ENCODE peak calls at places on chromosome 11, in six cellular contexts. One of them, this sample, is unnamed.

GRCh38 chr11:28657378-28658030 is 549.3 kb downstream of the METTL15 start:
- DNase-seq in M059J: peak
- DNase-seq in GM19239: no peak
- DNase-seq in AG10803: no peak
- DNase-seq in Caki2: no peak
- DNase-seq in fibroblast of villous mesenchyme: peak
- DNase-seq in this sample: no peak

GRCh38 chr11:106218096-106218495 is 140.6 kb downstream of the AASDHPPT start:
- DNase-seq in AG10803: no peak
- DNase-seq in Caki2: no peak
- DNase-seq in GM19239: no peak
- DNase-seq in M059J: no peak
- DNase-seq in fibroblast of villous mesenchyme: no peak
- DNase-seq in this sample: no peak

GRCh38 chr11:66866007-66866406 is 9.1 kb downstream of the LRFN4 start:
- DNase-seq in AG10803: no peak
- DNase-seq in GM19239: no peak
- DNase-seq in fibroblast of villous mesenchyme: no peak
- DNase-seq in Caki2: no peak
- DNase-seq in M059J: no peak
- DNase-seq in this sample: no peak

GRCh38 chr11:111977141-111978027 is 40.2 kb downstream of the DIXDC1 start:
- DNase-seq in Caki2: no peak
- DNase-seq in GM19239: peak
- DNase-seq in M059J: peak
- DNase-seq in AG10803: peak
- DNase-seq in fibroblast of villous mesenchyme: no peak
- DNase-seq in this sample: peak

GRCh38 chr11:74709175-74709574 is 22.1 kb downstream of the CHRDL2 start:
- DNase-seq in fibroblast of villous mesenchyme: no peak
- DNase-seq in Caki2: no peak
- DNase-seq in AG10803: no peak
- DNase-seq in M059J: no peak
- DNase-seq in GM19239: no peak
- DNase-seq in this sample: no peak

GRCh38 chr11:109048098-109048497 is 373.9 kb upstream of the C11orf87 start:
- DNase-seq in AG10803: peak
- DNase-seq in Caki2: no peak
- DNase-seq in M059J: no peak
- DNase-seq in fibroblast of villous mesenchyme: no peak
- DNase-seq in GM19239: no peak
- DNase-seq in this sample: no peak

GRCh38 chr11:121961228-121961860 is 154.7 kb downstream of the BLID start:
- DNase-seq in Caki2: no peak
- DNase-seq in M059J: no peak
- DNase-seq in AG10803: peak
- DNase-seq in GM19239: no peak
- DNase-seq in fibroblast of villous mesenchyme: peak
- DNase-seq in this sample: no peak

GRCh38 chr11:120316880-120317688 is 8.0 kb upstream of the TLCD5 start:
- DNase-seq in fibroblast of villous mesenchyme: peak
- DNase-seq in AG10803: peak
- DNase-seq in GM19239: no peak
- DNase-seq in Caki2: no peak
- DNase-seq in M059J: no peak
- DNase-seq in this sample: no peak

GRCh38 chr11:66371627-66372415 is at the start of gene SLC29A2:
- DNase-seq in fibroblast of villous mesenchyme: no peak
- DNase-seq in GM19239: peak
- DNase-seq in Caki2: no peak
- DNase-seq in M059J: peak
- DNase-seq in AG10803: no peak
- DNase-seq in this sample: peak

GRCh38 chr11:12200359-12201015 is 90.1 kb downstream of the MICAL2 start:
- DNase-seq in AG10803: peak
- DNase-seq in fibroblast of villous mesenchyme: peak
- DNase-seq in GM19239: no peak
- DNase-seq in M059J: peak
- DNase-seq in Caki2: no peak
- DNase-seq in this sample: peak

GRCh38 chr11:102599642-102600261 is 25.4 kb downstream of the MMP20 start:
- DNase-seq in Caki2: peak
- DNase-seq in fibroblast of villous mesenchyme: peak
- DNase-seq in GM19239: peak
- DNase-seq in AG10803: peak
- DNase-seq in M059J: peak
- DNase-seq in this sample: no peak

GRCh38 chr11:112343368-112344039 is 82.8 kb upstream of the PLET1 start:
- DNase-seq in Caki2: peak
- DNase-seq in GM19239: no peak
- DNase-seq in AG10803: no peak
- DNase-seq in M059J: no peak
- DNase-seq in fibroblast of villous mesenchyme: peak
- DNase-seq in this sample: peak

GRCh38 chr11:108780119-108780518 is 115.2 kb downstream of the DDX10 start:
- DNase-seq in M059J: no peak
- DNase-seq in fibroblast of villous mesenchyme: no peak
- DNase-seq in AG10803: no peak
- DNase-seq in GM19239: no peak
- DNase-seq in Caki2: no peak
- DNase-seq in this sample: no peak

GRCh38 chr11:702731-703461 is 3.1 kb upstream of the EPS8L2 start:
- DNase-seq in GM19239: no peak
- DNase-seq in M059J: peak
- DNase-seq in AG10803: no peak
- DNase-seq in Caki2: peak
- DNase-seq in fibroblast of villous mesenchyme: no peak
- DNase-seq in this sample: no peak

GRCh38 chr11:117535201-117535869 is 207.7 kb downstream of the CEP164 start:
- DNase-seq in GM19239: no peak
- DNase-seq in AG10803: no peak
- DNase-seq in Caki2: no peak
- DNase-seq in fibroblast of villous mesenchyme: no peak
- DNase-seq in M059J: no peak
- DNase-seq in this sample: peak

GRCh38 chr11:44036811-44037657 is 10.7 kb upstream of the ACCSL start:
- DNase-seq in GM19239: peak
- DNase-seq in AG10803: peak
- DNase-seq in fibroblast of villous mesenchyme: peak
- DNase-seq in Caki2: peak
- DNase-seq in M059J: peak
- DNase-seq in this sample: peak

GRCh38 chr11:130487390-130488186 is 39.1 kb downstream of the ADAMTS15 start:
- DNase-seq in Caki2: no peak
- DNase-seq in fibroblast of villous mesenchyme: no peak
- DNase-seq in AG10803: no peak
- DNase-seq in GM19239: no peak
- DNase-seq in M059J: no peak
- DNase-seq in this sample: no peak

GRCh38 chr11:27087425-27087824 is 46.8 kb downstream of the BBOX1 start:
- DNase-seq in GM19239: no peak
- DNase-seq in Caki2: no peak
- DNase-seq in AG10803: no peak
- DNase-seq in fibroblast of villous mesenchyme: no peak
- DNase-seq in M059J: no peak
- DNase-seq in this sample: no peak

GRCh38 chr11:74783241-74783871 is 34.7 kb downstream of the RNF169 start:
- DNase-seq in GM19239: peak
- DNase-seq in Caki2: no peak
- DNase-seq in fibroblast of villous mesenchyme: peak
- DNase-seq in M059J: peak
- DNase-seq in AG10803: peak
- DNase-seq in this sample: no peak

GRCh38 chr11:33500865-33501479 is 199.7 kb downstream of the C11orf91 start:
- DNase-seq in fibroblast of villous mesenchyme: peak
- DNase-seq in Caki2: peak
- DNase-seq in GM19239: no peak
- DNase-seq in M059J: peak
- DNase-seq in AG10803: peak
- DNase-seq in this sample: no peak

GRCh38 chr11:45662665-45663485 is 2.5 kb downstream of the CHST1 start:
- DNase-seq in AG10803: peak
- DNase-seq in fibroblast of villous mesenchyme: peak
- DNase-seq in Caki2: peak
- DNase-seq in GM19239: no peak
- DNase-seq in M059J: peak
- DNase-seq in this sample: no peak

GRCh38 chr11:64040684-64041267 is 5.0 kb downstream of the FLRT1 start:
- DNase-seq in AG10803: no peak
- DNase-seq in fibroblast of villous mesenchyme: no peak
- DNase-seq in M059J: no peak
- DNase-seq in Caki2: no peak
- DNase-seq in GM19239: no peak
- DNase-seq in this sample: peak

GRCh38 chr11:73321342-73322110 is 13.4 kb downstream of the ARHGEF17 start:
- DNase-seq in M059J: peak
- DNase-seq in AG10803: peak
- DNase-seq in Caki2: no peak
- DNase-seq in fibroblast of villous mesenchyme: peak
- DNase-seq in GM19239: no peak
- DNase-seq in this sample: no peak

GRCh38 chr11:120115272-120116000 is 22.5 kb downstream of the TRIM29 start:
- DNase-seq in M059J: no peak
- DNase-seq in GM19239: no peak
- DNase-seq in AG10803: no peak
- DNase-seq in Caki2: no peak
- DNase-seq in fibroblast of villous mesenchyme: no peak
- DNase-seq in this sample: no peak

GRCh38 chr11:12108875-12109453 is 1.4 kb upstream of the MICAL2 start:
- DNase-seq in GM19239: no peak
- DNase-seq in AG10803: no peak
- DNase-seq in M059J: no peak
- DNase-seq in fibroblast of villous mesenchyme: no peak
- DNase-seq in Caki2: no peak
- DNase-seq in this sample: no peak

GRCh38 chr11:46521947-46522681 is 71.7 kb downstream of the AMBRA1 start:
- DNase-seq in GM19239: no peak
- DNase-seq in AG10803: peak
- DNase-seq in Caki2: no peak
- DNase-seq in fibroblast of villous mesenchyme: no peak
- DNase-seq in M059J: peak
- DNase-seq in this sample: no peak

GRCh38 chr11:64694821-64695365 is 28.1 kb downstream of the NRXN2 start:
- DNase-seq in M059J: peak
- DNase-seq in GM19239: peak
- DNase-seq in Caki2: no peak
- DNase-seq in AG10803: no peak
- DNase-seq in fibroblast of villous mesenchyme: no peak
- DNase-seq in this sample: peak

GRCh38 chr11:69578167-69578566 is 62.8 kb upstream of the CCND1 start:
- DNase-seq in GM19239: no peak
- DNase-seq in fibroblast of villous mesenchyme: no peak
- DNase-seq in M059J: no peak
- DNase-seq in Caki2: no peak
- DNase-seq in AG10803: no peak
- DNase-seq in this sample: no peak

GRCh38 chr11:1863352-1864215 is 10.7 kb downstream of the LSP1 start:
- DNase-seq in Caki2: peak
- DNase-seq in M059J: peak
- DNase-seq in GM19239: no peak
- DNase-seq in AG10803: peak
- DNase-seq in fibroblast of villous mesenchyme: peak
- DNase-seq in this sample: peak

GRCh38 chr11:122758974-122759373 is 79.3 kb upstream of the CRTAM start:
- DNase-seq in GM19239: no peak
- DNase-seq in fibroblast of villous mesenchyme: no peak
- DNase-seq in Caki2: no peak
- DNase-seq in M059J: peak
- DNase-seq in AG10803: peak
- DNase-seq in this sample: no peak

GRCh38 chr11:63901660-63902059 is 15.3 kb downstream of the RCOR2 start:
- DNase-seq in fibroblast of villous mesenchyme: peak
- DNase-seq in M059J: no peak
- DNase-seq in GM19239: no peak
- DNase-seq in AG10803: no peak
- DNase-seq in Caki2: no peak
- DNase-seq in this sample: no peak

GRCh38 chr11:15897211-15897960 is 459.0 kb downstream of the SOX6 start:
- DNase-seq in fibroblast of villous mesenchyme: peak
- DNase-seq in AG10803: peak
- DNase-seq in Caki2: peak
- DNase-seq in M059J: peak
- DNase-seq in GM19239: no peak
- DNase-seq in this sample: no peak

GRCh38 chr11:118914178-118914918 is 11.4 kb downstream of the BCL9L start:
- DNase-seq in fibroblast of villous mesenchyme: no peak
- DNase-seq in Caki2: peak
- DNase-seq in GM19239: no peak
- DNase-seq in AG10803: no peak
- DNase-seq in M059J: peak
- DNase-seq in this sample: no peak

GRCh38 chr11:58513747-58514367 is 6.0 kb upstream of the OR5B21 start:
- DNase-seq in GM19239: no peak
- DNase-seq in Caki2: peak
- DNase-seq in M059J: peak
- DNase-seq in AG10803: peak
- DNase-seq in fibroblast of villous mesenchyme: peak
- DNase-seq in this sample: peak

GRCh38 chr11:35725880-35726279 is 63.3 kb downstream of the TRIM44 start:
- DNase-seq in GM19239: no peak
- DNase-seq in Caki2: no peak
- DNase-seq in AG10803: peak
- DNase-seq in fibroblast of villous mesenchyme: peak
- DNase-seq in M059J: peak
- DNase-seq in this sample: no peak

GRCh38 chr11:59680287-59681154 is 11.7 kb upstream of the PATL1 start:
- DNase-seq in Caki2: peak
- DNase-seq in fibroblast of villous mesenchyme: peak
- DNase-seq in M059J: peak
- DNase-seq in GM19239: no peak
- DNase-seq in AG10803: peak
- DNase-seq in this sample: peak